ENCODE peak calls at places on chromosome 18, in ten cellular contexts. C is Peyer's patch, V is heart left ventricle, R is epithelial cell of esophagus, I is stomach, Q is fibroblast of lung, D is foreskin fibroblast, W is HCT116, E is AG04449, M is A549. J is an unnamed sample.

GRCh38 chr18:76480913-76481312 is 14.1 kb downstream of the ZNF516 start:
- DNase-seq in C (no peak), V (no peak), R (no peak), I (no peak), Q (no peak), D (no peak), W (no peak), E (no peak), M (peak; percentile 19), J (no peak)

GRCh38 chr18:54023471-54023870 is 201.0 kb downstream of the MBD2 start:
- DNase-seq in C (no peak), V (no peak), R (peak; percentile 98), I (no peak), Q (peak; percentile 88), D (peak; percentile 32), W (no peak), E (peak; percentile 76), M (no peak), J (no peak)

GRCh38 chr18:3250237-3251107 is 2.9 kb downstream of the MYL12A start:
- DNase-seq in C (no peak), V (no peak), R (peak; percentile 78), I (no peak), Q (peak; percentile 91), D (peak; percentile 48), W (no peak), E (no peak), M (no peak), J (no peak)

GRCh38 chr18:75896865-75897264 is 469.4 kb upstream of the SMIM21 start:
- DNase-seq in C (no peak), V (no peak), R (peak; percentile 1), I (no peak), Q (peak; percentile 12), D (no peak), W (peak; percentile 22), E (no peak), M (peak; percentile 35), J (no peak)

GRCh38 chr18:59915606-59916005 is 15.8 kb downstream of the PMAIP1 start:
- DNase-seq in C (no peak), V (no peak), R (peak; percentile 84), I (no peak), Q (peak; percentile 46), D (no peak), W (no peak), E (no peak), M (no peak), J (no peak)

GRCh38 chr18:3972291-3972985 is 482.7 kb downstream of the DLGAP1 start:
- DNase-seq in C (no peak), V (no peak), R (peak; percentile 39), I (no peak), Q (peak; percentile 17), D (no peak), W (no peak), E (no peak), M (no peak), J (no peak)

GRCh38 chr18:7812431-7813063 is 245.4 kb downstream of the PTPRM start:
- DNase-seq in C (no peak), V (no peak), R (peak; percentile 26), I (no peak), Q (peak; percentile 87), D (peak; percentile 36), W (no peak), E (peak; percentile 61), M (no peak), J (no peak)

GRCh38 chr18:40935423-40935822 is 1019.6 kb upstream of the PIK3C3 start:
- DNase-seq in C (no peak), V (no peak), R (peak; percentile 52), I (no peak), Q (peak; percentile 13), D (no peak), W (no peak), E (no peak), M (no peak), J (no peak)

GRCh38 chr18:43526436-43527150 is 249.3 kb upstream of the SYT4 start:
- DNase-seq in C (no peak), V (no peak), R (no peak), I (no peak), Q (peak; percentile 20), D (no peak), W (no peak), E (no peak), M (no peak), J (no peak)

GRCh38 chr18:59866551-59866950 is 33.2 kb upstream of the PMAIP1 start:
- DNase-seq in C (no peak), V (no peak), R (no peak), I (no peak), Q (no peak), D (no peak), W (no peak), E (no peak), M (no peak), J (no peak)

GRCh38 chr18:46712406-46712805 is 44.4 kb downstream of the ST8SIA5 start:
- DNase-seq in C (no peak), V (no peak), R (no peak), I (no peak), Q (peak; percentile 91), D (peak; percentile 88), W (no peak), E (no peak), M (no peak), J (no peak)

GRCh38 chr18:8685914-8686216 is 19.5 kb upstream of the MTCL1 start:
- DNase-seq in C (no peak), V (no peak), R (no peak), I (no peak), Q (no peak), D (no peak), W (no peak), E (no peak), M (no peak), J (no peak)

GRCh38 chr18:159037-159652 is 788 bp downstream of the USP14 start:
- DNase-seq in C (no peak), V (no peak), R (peak; percentile 30), I (no peak), Q (peak; percentile 16), D (no peak), W (no peak), E (no peak), M (peak; percentile 35), J (no peak)

GRCh38 chr18:63676526-63676925 is 14.8 kb upstream of the SERPINB3 start:
- DNase-seq in C (no peak), V (no peak), R (peak; percentile 62), I (peak; percentile 41), Q (no peak), D (no peak), W (peak; percentile 44), E (no peak), M (no peak), J (no peak)
- TF ChIP-seq CTCF in C (no peak), V (no peak), R (peak; percentile 80), I (peak; percentile 23), Q (peak; percentile 25), D (peak; percentile 25), W (peak; percentile 70), E (peak; percentile 17), M (no peak), J (no peak)

DNA sequence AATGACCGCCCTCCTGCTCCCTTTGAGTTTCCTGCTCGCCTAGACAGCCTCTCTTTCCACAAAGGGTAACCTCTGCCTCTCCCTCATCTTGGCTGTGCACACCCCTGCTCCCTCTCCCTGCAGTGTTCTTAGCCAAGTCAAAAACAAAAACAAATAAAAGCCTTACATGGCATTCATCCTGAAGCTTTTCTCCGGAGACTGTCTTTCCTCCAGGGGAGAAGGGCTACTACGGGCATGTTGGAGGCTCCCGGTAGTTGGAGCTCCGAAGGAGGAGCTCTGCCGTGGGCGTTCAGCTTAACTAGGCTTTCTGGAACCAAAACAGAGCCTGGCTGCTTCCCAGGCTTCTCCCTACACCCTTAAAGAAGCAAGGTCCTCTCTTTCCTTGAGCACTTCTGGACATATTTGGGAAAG is 104.2 kb downstream of the TPGS2 start:
- DNase-seq in C (no peak), V (no peak), R (no peak), I (no peak), Q (peak; percentile 54), D (no peak), W (no peak), E (no peak), M (no peak), J (peak; percentile 57)
- H3K4me3 ChIP-seq in C (no peak overlapping the region), V (no peak overlapping the region), R (no peak overlapping the region), I (peak overlapping the region; percentile 24), Q (peak overlapping the region; percentile 46), D (peak overlapping the region; percentile 32), W (no peak overlapping the region), E (no peak overlapping the region), M (no peak overlapping the region), J (peak overlapping the region; percentile 59)

GRCh38 chr18:78992041-78992735 is 12.6 kb downstream of the SALL3 start:
- DNase-seq in C (no peak), V (no peak), R (no peak), I (no peak), Q (no peak), D (no peak), W (no peak), E (no peak), M (no peak), J (no peak)

GRCh38 chr18:78993014-78993926 is 13.7 kb downstream of the SALL3 start:
- DNase-seq in C (no peak), V (no peak), R (no peak), I (no peak), Q (no peak), D (no peak), W (no peak), E (no peak), M (no peak), J (no peak)

GRCh38 chr18:78994977-78995582 is 15.5 kb downstream of the SALL3 start:
- DNase-seq in C (no peak), V (no peak), R (no peak), I (no peak), Q (no peak), D (no peak), W (no peak), E (no peak), M (no peak), J (no peak)

GRCh38 chr18:78994531-78994930 is 14.9 kb downstream of the SALL3 start:
- DNase-seq in C (peak; percentile 39), V (no peak), R (no peak), I (no peak), Q (no peak), D (no peak), W (no peak), E (no peak), M (no peak), J (no peak)

GRCh38 chr18:78994000-78994399 is 14.4 kb downstream of the SALL3 start:
- DNase-seq in C (no peak), V (no peak), R (no peak), I (no peak), Q (no peak), D (no peak), W (no peak), E (no peak), M (no peak), J (no peak)
- TF ChIP-seq CTCF in C (no peak), V (no peak), R (no peak), I (no peak), Q (no peak), D (no peak), W (no peak), E (no peak), M (no peak), J (no peak)

DNA sequence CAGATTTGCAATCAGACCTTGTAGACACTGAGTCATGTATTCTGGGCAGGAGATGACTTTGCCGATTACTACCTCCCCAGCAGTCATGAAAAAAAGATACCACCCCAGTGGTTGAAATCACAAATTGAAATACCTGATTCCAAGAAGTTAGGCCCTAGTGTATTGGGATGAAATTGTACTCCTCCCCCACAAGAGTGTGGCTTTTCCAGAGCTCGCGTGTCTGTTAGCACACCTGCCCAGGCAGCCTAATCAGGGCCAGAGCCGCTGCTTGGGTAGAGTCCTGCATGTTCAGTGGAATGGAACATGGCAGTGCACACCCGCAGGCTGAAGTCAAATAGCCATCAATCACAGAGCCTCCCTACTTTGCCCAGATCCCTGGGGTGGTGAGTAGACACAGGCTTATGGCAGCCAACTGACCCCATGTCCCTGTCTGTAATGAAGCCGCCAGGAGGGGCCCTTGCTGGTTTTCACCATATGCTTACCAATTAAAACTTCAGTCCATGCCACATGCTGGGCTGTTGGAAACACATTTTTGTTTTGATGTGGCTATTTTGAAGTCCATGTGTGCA is 122.4 kb downstream of the TPGS2 start:
- DNase-seq in C (no peak), V (no peak), R (peak; percentile 27), I (no peak), Q (peak; percentile 66), D (peak; percentile 44), W (no peak), E (no peak), M (no peak), J (no peak)
- H3K4me3 ChIP-seq in C (no peak overlapping the region), V (no peak overlapping the region), R (no peak overlapping the region), I (no peak overlapping the region), Q (no peak overlapping the region), D (no peak overlapping the region), W (no peak overlapping the region), E (no peak overlapping the region), M (no peak overlapping the region), J (no peak overlapping the region)

J was measured in breast epithelium.